ENCODE peak calls at places on chromosomes 2 and 18, in seven cellular contexts. A is right atrium auricular region, F is AG09319, S is GM20000, K is foreskin keratinocyte, Z is HL-60, D is dorsolateral prefrontal cortex. G is an unnamed sample.

GRCh38 chr2:168683996-168684395 is 118.4 kb upstream of the NOSTRIN start:
- DNase-seq in A (no peak), F (no peak), S (no peak), K (no peak), Z (peak), D (no peak), G (no peak)

GRCh38 chr18:32280911-32281310 is 91.1 kb downstream of the MEP1B start:
- DNase-seq in A (no peak), F (no peak), S (no peak), K (no peak), Z (no peak), D (no peak), G (no peak)

GRCh38 chr2:120503793-120504571 is 158.0 kb downstream of the INHBB start:
- DNase-seq in A (peak), F (no peak), S (no peak), K (no peak), Z (no peak), D (no peak), G (no peak)

GRCh38 chr2:44844651-44845270 is 96.7 kb upstream of the SIX3 start:
- DNase-seq in A (peak), F (no peak), S (no peak), K (no peak), Z (no peak), D (no peak), G (peak)

GRCh38 chr18:3603460-3604259 is 153.7 kb downstream of the TGIF1 start:
- DNase-seq in A (no peak), F (peak), S (no peak), K (peak), Z (peak), D (no peak), G (no peak)

GRCh38 chr18:5503740-5504139 is 40.1 kb downstream of the EPB41L3 start:
- DNase-seq in A (no peak), F (no peak), S (no peak), K (no peak), Z (no peak), D (no peak), G (no peak)

GRCh38 chr2:15218423-15219086 is 342.6 kb downstream of the NBAS start:
- DNase-seq in A (no peak), F (no peak), S (no peak), K (no peak), Z (no peak), D (no peak), G (no peak)

GRCh38 chr18:37362158-37362890 is 203.3 kb downstream of the CELF4 start:
- DNase-seq in A (no peak), F (no peak), S (no peak), K (no peak), Z (no peak), D (no peak), G (no peak)

GRCh38 chr18:79687806-79688205 is 8.2 kb downstream of the CTDP1 start:
- DNase-seq in A (no peak), F (no peak), S (peak), K (peak), Z (peak), D (no peak), G (no peak)

GRCh38 chr2:159290289-159290907 is 3.9 kb upstream of the WDSUB1 start:
- DNase-seq in A (no peak), F (peak), S (no peak), K (peak), Z (peak), D (no peak), G (peak)

GRCh38 chr2:159803235-159803962 is 5.4 kb upstream of the CD302 start:
- DNase-seq in A (no peak), F (no peak), S (no peak), K (no peak), Z (no peak), D (no peak), G (no peak)

GRCh38 chr2:102703748-102704147 is 58.1 kb upstream of the TMEM182 start:
- DNase-seq in A (no peak), F (no peak), S (peak), K (peak), Z (peak), D (no peak), G (peak)

GRCh38 chr2:149858916-149859634 is 271.5 kb upstream of the MMADHC start:
- DNase-seq in A (no peak), F (no peak), S (no peak), K (no peak), Z (peak), D (no peak), G (no peak)

GRCh38 chr18:394997-395383 is 105.5 kb downstream of the COLEC12 start:
- DNase-seq in A (no peak), F (peak), S (no peak), K (no peak), Z (no peak), D (no peak), G (no peak)

GRCh38 chr2:29072971-29073725 is 1.2 kb downstream of the PCARE start:
- DNase-seq in A (no peak), F (no peak), S (no peak), K (no peak), Z (no peak), D (no peak), G (no peak)

GRCh38 chr2:1863386-1863785 is 119.1 kb upstream of the PXDN start:
- DNase-seq in A (no peak), F (no peak), S (no peak), K (no peak), Z (no peak), D (no peak), G (no peak)

GRCh38 chr2:102289129-102289528 is 22.2 kb upstream of the IL1RL1 start:
- DNase-seq in A (no peak), F (no peak), S (no peak), K (no peak), Z (no peak), D (no peak), G (no peak)

GRCh38 chr18:42338683-42339082 is 383.6 kb downstream of the PIK3C3 start:
- DNase-seq in A (no peak), F (no peak), S (no peak), K (no peak), Z (no peak), D (no peak), G (no peak)

GRCh38 chr2:234930397-234930796 is 21.4 kb upstream of the SH3BP4 start:
- DNase-seq in A (no peak), F (no peak), S (no peak), K (no peak), Z (no peak), D (no peak), G (peak)

GRCh38 chr2:157692768-157693167 is 64.1 kb upstream of the ACVR1C start:
- DNase-seq in A (no peak), F (no peak), S (no peak), K (peak), Z (no peak), D (no peak), G (no peak)

DNA sequence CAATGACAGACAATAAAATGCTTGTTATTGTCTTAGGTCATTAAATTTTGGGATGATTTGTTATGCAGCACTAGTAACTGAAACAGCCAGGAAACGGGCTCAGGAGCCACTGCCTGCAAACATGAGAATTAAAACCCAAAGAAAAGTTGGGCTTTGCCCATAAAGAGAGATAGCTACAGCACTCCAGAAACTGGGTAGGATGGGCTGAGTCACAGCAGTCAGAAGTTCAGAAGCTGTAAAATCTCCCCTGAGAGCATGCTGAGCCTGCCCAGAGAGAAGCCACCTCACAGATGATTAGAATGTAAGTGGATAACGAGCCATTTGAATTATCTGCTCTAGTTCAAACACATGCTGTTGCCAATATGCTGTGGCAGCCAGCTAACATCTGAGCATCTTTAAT is 388.1 kb upstream of the ACVR2A start:
- DNase-seq in A (no peak), F (no peak), S (no peak), K (no peak), Z (no peak), D (no peak), G (no peak)
- TF ChIP-seq CTCF in A (no peak), F (no peak), S (no peak), K (no peak), Z (no peak), D (no peak), G (no peak)

GRCh38 chr2:227942021-227942420 is 70.6 kb downstream of the DAW1 start:
- DNase-seq in A (no peak), F (no peak), S (peak), K (no peak), Z (no peak), D (no peak), G (no peak)

GRCh38 chr2:227933891-227934290 is 62.5 kb downstream of the DAW1 start:
- DNase-seq in A (no peak), F (no peak), S (no peak), K (no peak), Z (no peak), D (no peak), G (no peak)

GRCh38 chr2:227939271-227940027 is 68.0 kb downstream of the DAW1 start:
- DNase-seq in A (no peak), F (no peak), S (peak), K (no peak), Z (peak), D (peak), G (peak)
- TF ChIP-seq CTCF in A (no peak), F (peak), S (peak), K (peak), Z (no peak), D (peak), G (peak)

GRCh38 chr2:130842770-130843169 is 6.1 kb downstream of the ARHGEF4 start:
- DNase-seq in A (no peak), F (no peak), S (no peak), K (no peak), Z (no peak), D (no peak), G (no peak)

GRCh38 chr2:130845507-130846085 is 8.9 kb downstream of the ARHGEF4 start:
- DNase-seq in A (no peak), F (no peak), S (no peak), K (no peak), Z (no peak), D (no peak), G (no peak)

GRCh38 chr2:130846233-130846632 is 9.5 kb downstream of the ARHGEF4 start:
- DNase-seq in A (no peak), F (no peak), S (no peak), K (no peak), Z (no peak), D (no peak), G (no peak)

GRCh38 chr2:130843321-130843985 is 6.7 kb downstream of the ARHGEF4 start:
- DNase-seq in A (no peak), F (no peak), S (no peak), K (no peak), Z (no peak), D (no peak), G (no peak)

DNA sequence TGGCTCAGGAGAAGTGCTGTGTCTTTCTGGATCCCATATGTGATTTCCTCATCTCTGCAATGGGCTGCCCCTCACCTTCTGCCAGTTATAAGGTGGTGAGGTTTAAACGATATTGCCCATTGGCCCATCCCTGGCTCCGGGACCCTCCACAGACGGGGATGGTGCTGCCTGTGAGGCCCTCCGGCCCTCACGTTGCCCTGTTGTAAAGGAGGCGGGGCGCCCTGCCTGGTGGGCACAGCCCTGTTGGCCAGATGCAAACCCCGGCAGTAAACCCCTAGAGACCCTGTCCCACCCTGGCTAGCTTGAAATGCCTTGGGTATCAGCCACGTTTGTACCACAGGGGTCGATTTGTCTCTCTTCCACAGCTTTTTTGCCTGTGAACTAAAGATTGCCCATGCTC is 7.4 kb downstream of the ARHGEF4 start:
- DNase-seq in A (no peak), F (no peak), S (no peak), K (no peak), Z (no peak), D (no peak), G (no peak)
- TF ChIP-seq CTCF in A (no peak), F (no peak), S (no peak), K (no peak), Z (no peak), D (no peak), G (no peak)

GRCh38 chr2:99187011-99187410 is 6.0 kb downstream of the MRPL30 start:
- DNase-seq in A (no peak), F (no peak), S (no peak), K (no peak), Z (no peak), D (no peak), G (no peak)

GRCh38 chr2:99184811-99185210 is 3.8 kb downstream of the MRPL30 start:
- DNase-seq in A (no peak), F (no peak), S (no peak), K (no peak), Z (no peak), D (no peak), G (no peak)

GRCh38 chr2:99188357-99188756 is 7.4 kb downstream of the MRPL30 start:
- DNase-seq in A (no peak), F (no peak), S (no peak), K (no peak), Z (no peak), D (no peak), G (no peak)

DNA sequence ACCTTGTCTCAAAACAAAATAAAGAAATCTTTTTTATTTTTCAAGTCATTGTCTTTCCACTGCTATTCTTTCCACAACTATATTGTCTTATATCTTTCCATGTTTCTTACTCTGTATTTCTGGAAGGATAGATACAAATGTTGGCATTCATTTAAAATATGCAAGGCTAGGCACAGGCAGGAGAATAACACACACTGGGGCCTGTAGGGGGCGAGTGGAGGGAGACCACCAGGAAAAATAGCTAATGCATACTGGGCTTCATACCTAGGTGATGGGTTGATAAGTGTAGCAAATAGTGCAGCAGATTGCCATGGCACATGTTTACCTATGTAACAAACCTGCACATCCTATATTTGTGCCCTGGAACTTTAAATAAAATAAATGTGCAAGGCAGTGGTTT is 9.6 kb downstream of the MRPL30 start:
- DNase-seq in A (no peak), F (no peak), S (no peak), K (no peak), Z (no peak), D (no peak), G (no peak)
- TF ChIP-seq CTCF in A (no peak), F (no peak), S (no peak), K (peak), Z (no peak), D (no peak), G (no peak)

GRCh38 chr2:201806442-201806841 is at the start of gene CDK15:
- DNase-seq in A (no peak), F (no peak), S (no peak), K (no peak), Z (no peak), D (no peak), G (no peak)
- TF ChIP-seq CTCF in A (no peak), F (no peak), S (no peak), K (no peak), Z (no peak), D (no peak), G (no peak)

DNA sequence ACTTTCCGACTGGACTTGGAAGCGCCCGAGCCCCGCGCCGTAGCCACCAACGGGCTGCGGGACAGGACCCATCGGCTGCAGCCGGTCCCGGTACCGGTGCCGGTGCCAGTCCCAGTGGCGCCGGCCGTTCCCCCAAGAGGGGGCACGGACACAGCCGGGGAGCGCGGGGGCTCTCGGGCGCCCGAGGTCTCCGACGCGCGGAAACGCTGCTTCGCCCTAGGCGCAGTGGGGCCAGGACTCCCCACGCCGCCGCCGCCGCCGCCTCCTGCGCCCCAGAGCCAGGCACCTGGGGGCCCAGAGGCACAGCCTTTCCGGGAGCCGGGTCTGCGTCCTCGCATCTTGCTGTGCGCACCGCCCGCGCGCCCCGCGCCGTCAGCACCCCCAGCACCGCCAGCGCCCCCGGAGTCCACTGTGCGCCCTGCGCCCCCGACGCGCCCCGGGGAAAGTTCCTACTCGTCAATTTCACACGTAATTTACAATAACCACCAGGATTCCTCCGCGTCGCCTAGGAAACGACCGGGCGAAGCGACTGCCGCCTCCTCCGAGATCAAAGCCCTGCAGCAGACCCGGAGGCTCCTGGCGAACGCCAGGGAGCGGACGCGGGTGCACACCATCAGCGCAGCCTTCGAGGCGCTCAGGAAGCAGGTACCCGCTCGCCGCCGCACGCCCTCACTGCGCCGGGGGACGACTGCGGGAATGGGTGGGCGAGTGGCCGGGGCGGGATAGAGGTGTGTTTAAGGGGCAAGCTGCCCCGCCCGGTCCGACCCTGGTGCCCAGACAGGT is 713 bp downstream of the ATOH8 start:
- DNase-seq in A (no peak), F (no peak), S (peak), K (peak), Z (peak), D (no peak), G (peak)
- TF ChIP-seq CTCF in A (no peak), F (peak), S (no peak), K (peak), Z (no peak), D (no peak), G (no peak)

GRCh38 chr2:166417669-166418068 is 41.9 kb upstream of the SCN9A start:
- DNase-seq in A (no peak), F (no peak), S (no peak), K (no peak), Z (peak), D (no peak), G (no peak)
- TF ChIP-seq CTCF in A (no peak), F (no peak), S (no peak), K (peak), Z (peak), D (no peak), G (no peak)

DNA sequence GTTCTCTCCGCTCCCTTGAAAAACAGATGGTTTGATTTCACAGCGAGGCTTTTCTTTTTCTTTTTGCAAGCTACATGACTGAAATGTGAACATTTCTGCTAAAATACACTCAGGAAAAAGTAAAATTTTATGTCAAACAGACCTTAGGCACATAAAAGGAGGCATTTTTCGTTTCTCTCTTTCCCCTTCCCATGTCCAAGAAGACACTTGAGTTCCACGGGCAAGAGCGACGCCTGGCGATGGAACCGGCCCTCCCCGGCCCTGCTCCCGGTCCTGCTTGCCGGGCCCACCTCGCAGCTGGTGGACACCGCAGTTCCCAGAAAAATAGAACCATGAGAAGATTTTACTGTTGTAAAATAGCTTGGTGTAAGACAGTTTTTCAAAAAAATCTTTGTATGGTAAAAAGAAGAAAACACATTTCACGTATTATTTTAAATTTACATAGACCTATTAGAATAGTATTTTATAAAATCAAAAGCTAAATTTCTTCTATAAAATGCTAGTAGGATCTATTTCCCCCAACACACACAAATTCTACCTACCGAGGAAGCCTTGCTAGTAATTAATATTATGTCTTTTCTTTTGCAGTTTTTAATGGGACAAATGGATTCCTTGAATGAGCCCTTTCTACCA is 2.3 kb upstream of the ALKAL2 start:
- DNase-seq in A (no peak), F (peak), S (peak), K (peak), Z (peak), D (peak), G (peak)
- TF ChIP-seq CTCF in A (peak), F (peak), S (peak), K (peak), Z (peak), D (peak), G (peak)

DNA sequence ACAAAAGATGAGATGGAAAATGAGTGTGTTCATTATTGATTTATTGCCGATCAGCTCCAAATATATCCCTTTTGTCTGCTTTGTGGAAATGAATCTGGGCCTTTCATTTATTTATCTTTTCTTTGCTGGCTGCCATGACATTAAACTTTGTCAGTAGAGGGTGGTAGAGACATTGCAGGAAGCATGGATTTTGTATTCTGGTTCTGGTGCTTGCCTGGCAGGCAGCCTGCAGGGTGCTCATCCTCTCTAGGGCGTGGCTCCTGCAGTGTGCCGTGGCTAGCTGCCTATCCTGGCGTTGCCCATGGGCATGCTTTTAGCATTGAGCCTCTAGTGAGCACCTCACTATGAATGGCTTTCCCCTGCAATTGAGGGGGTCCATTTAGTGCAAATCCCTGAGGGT is 593.1 kb downstream of the RNF144A start:
- DNase-seq in A (no peak), F (no peak), S (no peak), K (no peak), Z (no peak), D (no peak), G (no peak)
- TF ChIP-seq CTCF in A (no peak), F (no peak), S (no peak), K (no peak), Z (no peak), D (no peak), G (no peak)

GRCh38 chr2:172086349-172087190 is 1.3 kb downstream of the DLX1 start:
- DNase-seq in A (no peak), F (no peak), S (peak), K (no peak), Z (peak), D (no peak), G (peak)
- TF ChIP-seq CTCF in A (no peak), F (no peak), S (peak), K (peak), Z (no peak), D (no peak), G (peak)

G was measured in activated CD8-positive, alpha-beta T cell treated with anti-CD3 and anti-CD28 coated beads for 36 hours.